ENCODE peak calls at places on chromosomes 12 and 14, in ten cellular contexts. L is AG09309, Y is HL-60, K is left ventricle myocardium inferior, G is fibroblast of villous mesenchyme, X is AG04450, O is RWPE2, H is fibroblast of mammary gland, M is adrenal gland, I is ascending aorta. W is an unnamed sample.

GRCh38 chr12:66044731-66045130 is 85.8 kb downstream of the LLPH start:
- DNase-seq in H (peak), I (no peak), X (no peak), O (no peak), M (no peak), G (peak), L (no peak), K (no peak), Y (no peak), W (no peak)

GRCh38 chr14:38838049-38838978 is 264.7 kb downstream of the SEC23A start:
- DNase-seq in K (no peak), G (no peak), H (no peak), L (no peak), Y (no peak), X (no peak), O (no peak), M (no peak), I (no peak), W (no peak)

GRCh38 chr12:98669751-98670150 is 24.7 kb downstream of the APAF1 start:
- DNase-seq in K (no peak), X (no peak), I (no peak), H (no peak), M (no peak), G (no peak), O (no peak), Y (no peak), L (no peak), W (no peak)

GRCh38 chr12:48005750-48006021 is 1.4 kb upstream of the COL2A1 start:
- DNase-seq in Y (no peak), H (no peak), X (no peak), L (no peak), M (no peak), O (no peak), K (no peak), I (no peak), G (no peak), W (no peak)

GRCh38 chr14:58026967-58027366 is 125.0 kb downstream of the ARMH4 start:
- DNase-seq in L (no peak), Y (no peak), X (no peak), H (no peak), I (no peak), G (no peak), M (no peak), O (no peak), K (no peak), W (no peak)

GRCh38 chr14:104113631-104114420 is 24.6 kb upstream of the KIF26A start:
- DNase-seq in G (no peak), H (no peak), M (no peak), O (peak), K (peak), X (no peak), I (peak), Y (no peak), L (no peak), W (no peak)

GRCh38 chr12:115223322-115223721 is 539.3 kb upstream of the TBX3 start:
- DNase-seq in H (peak), X (peak), I (no peak), Y (no peak), O (no peak), L (peak), M (peak), G (peak), K (no peak), W (no peak)

GRCh38 chr12:53207042-53207441 is at the start of gene ITGB7:
- DNase-seq in K (no peak), X (no peak), H (no peak), L (no peak), O (no peak), G (no peak), I (no peak), Y (peak), M (no peak), W (peak)

GRCh38 chr12:52249511-52250047 is 16.5 kb downstream of the KRT7 start:
- DNase-seq in X (no peak), I (peak), Y (no peak), M (no peak), O (no peak), K (no peak), H (no peak), G (no peak), L (no peak), W (no peak)

GRCh38 chr12:109464642-109465351 is 12.3 kb downstream of the KCTD10 start:
- DNase-seq in M (no peak), G (no peak), I (no peak), L (no peak), Y (no peak), O (no peak), K (no peak), X (no peak), H (peak), W (no peak)

GRCh38 chr12:109462868-109463692 is 14.0 kb downstream of the KCTD10 start:
- DNase-seq in H (peak), K (peak), I (peak), X (peak), M (peak), G (peak), L (peak), Y (no peak), O (no peak), W (no peak)

GRCh38 chr12:109461846-109462766 is 15.0 kb downstream of the KCTD10 start:
- DNase-seq in K (peak), G (peak), O (peak), L (peak), Y (no peak), I (peak), H (peak), M (peak), X (peak), W (no peak)

GRCh38 chr12:109461049-109461845 is 15.9 kb downstream of the KCTD10 start:
- DNase-seq in X (no peak), O (no peak), M (peak), H (peak), L (no peak), G (peak), K (peak), I (no peak), Y (peak), W (peak)

GRCh38 chr12:109463776-109464175 is 13.3 kb downstream of the KCTD10 start:
- DNase-seq in K (no peak), X (no peak), G (no peak), H (peak), Y (no peak), I (no peak), M (no peak), L (no peak), O (no peak), W (no peak)
- H3K4me3 ChIP-seq in K (peak), X (peak), G (peak), H (peak), Y (no peak), I (peak), M (no peak), L (no peak), O (no peak), W (no peak)

GRCh38 chr12:123854232-123854631 is 92.1 kb downstream of the DNAH10 start:
- DNase-seq in G (no peak), L (no peak), X (no peak), M (no peak), K (no peak), Y (no peak), I (no peak), H (no peak), O (no peak), W (no peak)
- H3K4me3 ChIP-seq in G (no peak), L (no peak), X (no peak), M (no peak), K (no peak), Y (no peak), I (no peak), H (no peak), O (no peak), W (no peak)

DNA sequence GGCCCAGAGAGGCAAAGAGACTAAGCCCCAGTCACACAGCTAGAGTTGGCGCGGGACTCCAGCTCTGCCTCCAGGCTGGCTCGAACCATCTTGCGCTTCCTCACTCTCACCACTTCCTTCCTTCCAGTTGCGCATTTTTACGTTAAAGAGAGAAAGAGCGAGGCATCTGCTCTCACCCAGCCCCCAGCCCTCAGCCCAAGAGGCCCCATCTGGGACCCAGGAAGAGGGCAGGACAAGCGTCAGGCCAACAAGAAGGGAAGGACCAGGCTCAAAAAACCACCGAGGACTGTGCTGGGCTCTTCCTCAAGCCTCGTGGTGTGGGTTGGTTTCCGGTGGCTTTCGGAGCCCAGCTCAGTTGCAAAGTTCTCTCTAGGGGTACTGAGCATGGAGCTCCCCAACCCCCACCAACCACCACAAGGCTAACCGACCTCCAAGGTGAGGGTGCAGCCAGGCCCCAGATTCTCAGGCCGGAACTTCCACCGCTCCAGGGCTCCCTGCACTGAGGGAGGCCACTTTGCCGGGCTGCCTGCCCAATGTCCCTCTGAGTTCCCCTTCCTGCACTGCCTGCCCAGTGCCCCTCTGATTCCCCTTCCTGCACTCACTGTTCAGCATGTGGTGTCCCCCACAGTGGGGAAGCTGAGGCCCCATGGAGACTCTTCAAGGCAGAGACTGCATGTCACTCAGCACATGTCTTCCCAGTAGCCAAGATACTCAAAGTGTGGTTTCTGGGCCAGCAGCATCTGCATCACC is 35.9 kb downstream of the TESC start:
- DNase-seq in I (peak), X (no peak), Y (peak), H (no peak), L (no peak), O (no peak), K (no peak), G (no peak), M (no peak), W (no peak)
- H3K4me3 ChIP-seq in I (no peak), X (no peak), Y (no peak), H (no peak), L (no peak), O (no peak), K (no peak), G (no peak), M (no peak), W (no peak)

GRCh38 chr12:1629338-1630080 is 478 bp downstream of the WNT5B start:
- DNase-seq in X (no peak), H (peak), L (no peak), M (no peak), K (no peak), Y (peak), I (no peak), O (no peak), G (no peak), W (peak)

GRCh38 chr12:1630827-1631591 is 2.0 kb downstream of the WNT5B start:
- DNase-seq in I (no peak), Y (no peak), M (no peak), G (peak), X (no peak), O (no peak), K (no peak), H (peak), L (no peak), W (no peak)

GRCh38 chr12:1632702-1633101 is 3.7 kb downstream of the WNT5B start:
- DNase-seq in O (no peak), X (no peak), I (no peak), K (no peak), Y (peak), M (no peak), L (no peak), H (no peak), G (no peak), W (no peak)

GRCh38 chr12:1630081-1630826 is 1.2 kb downstream of the WNT5B start:
- DNase-seq in O (no peak), H (peak), K (peak), M (peak), I (peak), Y (peak), G (no peak), X (no peak), L (no peak), W (peak)

GRCh38 chr12:1628671-1629337 is at the start of gene WNT5B:
- DNase-seq in L (no peak), I (no peak), Y (no peak), O (no peak), K (no peak), G (no peak), X (no peak), M (no peak), H (no peak), W (no peak)
- H3K4me3 ChIP-seq in L (peak), I (peak), Y (peak), O (peak), K (peak), G (peak), X (peak), M (peak), H (peak), W (peak)

GRCh38 chr12:109097140-109097434 is 310 bp upstream of the UNG start:
- DNase-seq in L (no peak), H (no peak), O (no peak), Y (no peak), G (no peak), K (no peak), M (no peak), I (no peak), X (no peak), W (no peak)
- H3K4me3 ChIP-seq in L (peak), H (peak), O (peak), Y (peak), G (peak), K (peak), M (no peak), I (peak), X (peak), W (peak)

DNA sequence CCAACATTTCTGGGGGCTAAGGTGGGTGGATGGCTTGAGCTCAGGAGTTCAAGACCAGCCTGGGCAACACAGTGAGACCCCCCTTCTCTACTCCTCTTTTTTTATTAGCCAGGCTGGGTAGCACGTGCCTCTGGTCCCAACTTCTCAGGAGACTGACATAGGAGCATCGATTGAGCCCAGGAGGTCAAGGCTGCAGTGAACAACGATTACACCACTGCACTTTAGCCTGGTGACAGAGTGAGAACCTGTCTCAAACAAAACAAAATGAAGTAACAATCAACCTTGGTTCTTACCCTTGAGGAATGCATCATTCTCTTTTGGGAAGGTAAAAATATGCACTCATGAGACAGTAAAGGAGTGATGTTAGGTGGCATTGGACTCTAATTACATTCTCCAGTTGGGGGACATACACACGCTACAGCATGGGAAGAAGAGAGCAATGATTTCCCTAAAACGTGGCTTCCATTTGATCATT is 3.9 kb upstream of the NIN start:
- DNase-seq in G (no peak), O (no peak), M (no peak), I (peak), K (no peak), H (no peak), X (no peak), Y (no peak), L (no peak), W (no peak)
- H3K4me3 ChIP-seq in G (no peak), O (no peak), M (no peak), I (no peak), K (no peak), H (no peak), X (no peak), Y (no peak), L (no peak), W (no peak)

DNA sequence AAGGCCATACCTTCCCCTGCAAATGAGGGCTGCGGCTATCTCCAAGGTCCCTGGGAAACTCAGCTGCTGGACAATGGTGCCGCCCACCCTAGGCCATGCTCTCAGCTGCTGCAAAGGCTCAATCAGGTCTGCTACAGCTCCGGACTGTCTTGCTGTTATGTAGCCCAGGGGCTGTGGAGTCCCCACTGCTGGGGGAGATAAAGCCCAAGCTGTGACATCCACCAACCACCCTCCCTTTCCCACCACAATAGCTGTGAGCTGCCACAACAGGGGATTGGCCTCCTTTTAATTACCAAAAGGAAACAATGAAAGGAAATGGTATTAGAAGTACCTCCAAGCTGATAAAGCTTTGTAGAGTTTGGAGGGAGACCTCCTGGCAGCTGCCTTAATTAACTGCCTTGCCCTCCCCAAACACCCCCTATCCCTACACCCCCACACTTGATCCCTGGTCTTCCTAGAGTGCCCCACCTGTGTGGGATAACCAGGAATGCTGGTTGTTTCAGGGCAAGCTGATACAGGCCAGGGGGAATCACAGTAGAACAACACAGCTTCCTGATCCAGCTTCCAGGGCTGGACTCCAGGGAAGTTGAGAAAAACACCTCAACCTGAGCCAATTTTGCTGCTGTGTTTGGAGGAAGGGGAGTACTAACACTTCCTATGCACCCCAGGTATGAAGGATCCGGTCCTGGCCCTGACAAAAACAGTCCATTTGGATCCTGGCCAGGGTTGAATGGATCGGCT is at the start of gene VWF:
- DNase-seq in H (no peak), X (no peak), Y (no peak), I (no peak), K (no peak), O (peak), L (no peak), M (no peak), G (no peak), W (no peak)
- H3K4me3 ChIP-seq in H (no peak), X (no peak), Y (no peak), I (peak), K (peak), O (no peak), L (no peak), M (no peak), G (no peak), W (no peak)

DNA sequence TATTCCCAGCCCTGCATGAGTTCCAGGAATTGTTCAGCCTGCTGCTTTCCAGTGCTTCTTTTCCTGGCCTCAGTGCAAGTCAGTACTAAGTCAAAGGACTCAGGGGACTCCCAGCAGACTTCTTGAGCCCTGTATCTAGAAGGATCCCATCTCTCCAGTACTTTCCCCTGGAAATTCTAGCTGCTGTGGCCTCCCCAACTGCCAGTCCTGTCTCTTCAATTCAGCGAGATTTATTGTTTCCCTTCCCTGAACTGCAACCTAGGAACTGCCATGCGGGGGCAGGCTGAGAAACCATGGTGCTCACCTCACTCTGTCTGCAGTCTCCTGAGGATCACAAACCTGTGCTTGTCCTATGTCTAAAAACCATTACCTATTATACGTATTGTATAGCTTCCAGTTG is 31.8 kb downstream of the ZNF605 start:
- DNase-seq in G (no peak), O (no peak), X (no peak), Y (no peak), M (no peak), L (no peak), H (no peak), I (no peak), K (no peak), W (no peak)
- H3K4me3 ChIP-seq in G (no peak), O (no peak), X (no peak), Y (no peak), M (no peak), L (no peak), H (no peak), I (no peak), K (no peak), W (no peak)

W was measured in Karpas-422.